ENCODE peak calls at places on chromosomes 4 and X, in four cellular contexts. C, D, L and Q are unnamed samples.

GRCh38 chr4:23455482-23455881 is 434.4 kb downstream of the PPARGC1A start:
- DNase-seq in C (no peak), D (no peak), L (no peak), Q (no peak)

GRCh38 chr4:84238247-84239090 is 260.6 kb downstream of the NKX6-1 start:
- DNase-seq in C (peak; percentile 17), D (peak; percentile 35), L (no peak), Q (peak; percentile 16)

GRCh38 chr4:177607111-177607573 is 164.9 kb upstream of the AGA start:
- DNase-seq in C (no peak), D (no peak), L (no peak), Q (no peak)

GRCh38 chr4:5635826-5636196 is 72.5 kb downstream of the EVC2 start:
- DNase-seq in C (peak; percentile 75), D (peak; percentile 77), L (no peak), Q (peak; percentile 37)

GRCh38 chrX:45372151-45372550 is 171.5 kb upstream of the DIPK2B start:
- DNase-seq in C (no peak), D (no peak), L (no peak), Q (no peak)

GRCh38 chrX:150694738-150695410 is 1.7 kb downstream of the MTMR1 start:
- DNase-seq in C (peak; percentile 24), D (no peak), L (no peak), Q (no peak)

GRCh38 chrX:72477787-72478186 is 94.9 kb downstream of the HDAC8 start:
- DNase-seq in C (peak; percentile 56), D (no peak), L (no peak), Q (no peak)

GRCh38 chr4:60992037-60992436 is 208.1 kb upstream of the ADGRL3 start:
- DNase-seq in C (no peak), D (peak; percentile 40), L (no peak), Q (no peak)

GRCh38 chrX:37371578-37371981 is 22.4 kb downstream of the PRRG1 start:
- DNase-seq in C (peak; percentile 55), D (no peak), L (no peak), Q (no peak)

GRCh38 chr4:3518941-3519340 is 13.3 kb downstream of the LRPAP1 start:
- DNase-seq in C (no peak), D (no peak), L (peak; percentile 39), Q (no peak)

GRCh38 chrX:40132751-40133150 is 35.0 kb upstream of the BCOR start:
- DNase-seq in C (peak; percentile 65), D (peak; percentile 88), L (peak; percentile 51), Q (no peak)

GRCh38 chr4:65791807-65792308 is 121.6 kb upstream of the EPHA5 start:
- DNase-seq in C (no peak), D (peak; percentile 33), L (no peak), Q (no peak)

GRCh38 chrX:48957477-48957826 is at the start of gene OTUD5:
- DNase-seq in C (peak; percentile 78), D (no peak), L (peak; percentile 80), Q (no peak)

GRCh38 chr4:47326067-47326466 is 137.4 kb downstream of the COMMD8 start:
- DNase-seq in C (no peak), D (no peak), L (no peak), Q (no peak)

GRCh38 chr4:61500883-61501282 is 300.8 kb downstream of the ADGRL3 start:
- DNase-seq in C (peak; percentile 24), D (peak; percentile 73), L (no peak), Q (no peak)

GRCh38 chr4:141036786-141037185 is 96.5 kb downstream of the RNF150 start:
- DNase-seq in C (no peak), D (peak; percentile 52), L (no peak), Q (no peak)

GRCh38 chr4:82705881-82706280 is 92.7 kb downstream of the SCD5 start:
- DNase-seq in C (no peak), D (peak; percentile 44), L (no peak), Q (peak; percentile 41)

GRCh38 chrX:12771445-12772069 is 19.7 kb upstream of the PRPS2 start:
- DNase-seq in C (peak; percentile 57), D (peak; percentile 69), L (peak; percentile 78), Q (no peak)

GRCh38 chrX:152138388-152138784 is at the start of gene MAGEA10:
- DNase-seq in C (no peak), D (no peak), L (no peak), Q (no peak)

GRCh38 chrX:38804481-38805293 is 3.4 kb downstream of the MID1IP1 start:
- DNase-seq in C (peak; percentile 51), D (peak; percentile 17), L (peak; percentile 54), Q (no peak)

GRCh38 chrX:54920610-54921426 is at the start of gene TRO:
- DNase-seq in C (peak; percentile 30), D (peak; percentile 35), L (no peak), Q (no peak)

GRCh38 chr4:132195181-132195580 is 953.9 kb upstream of the PCDH10 start:
- DNase-seq in C (peak; percentile 38), D (peak; percentile 54), L (no peak), Q (no peak)

GRCh38 chr4:2462218-2462991 is 6.5 kb upstream of the RNF4 start:
- DNase-seq in C (peak; percentile 91), D (peak; percentile 77), L (peak; percentile 76), Q (no peak)
- TF ChIP-seq CTCF in C (no peak), D (peak; percentile 21), L (peak; percentile 61), Q (no peak)

DNA sequence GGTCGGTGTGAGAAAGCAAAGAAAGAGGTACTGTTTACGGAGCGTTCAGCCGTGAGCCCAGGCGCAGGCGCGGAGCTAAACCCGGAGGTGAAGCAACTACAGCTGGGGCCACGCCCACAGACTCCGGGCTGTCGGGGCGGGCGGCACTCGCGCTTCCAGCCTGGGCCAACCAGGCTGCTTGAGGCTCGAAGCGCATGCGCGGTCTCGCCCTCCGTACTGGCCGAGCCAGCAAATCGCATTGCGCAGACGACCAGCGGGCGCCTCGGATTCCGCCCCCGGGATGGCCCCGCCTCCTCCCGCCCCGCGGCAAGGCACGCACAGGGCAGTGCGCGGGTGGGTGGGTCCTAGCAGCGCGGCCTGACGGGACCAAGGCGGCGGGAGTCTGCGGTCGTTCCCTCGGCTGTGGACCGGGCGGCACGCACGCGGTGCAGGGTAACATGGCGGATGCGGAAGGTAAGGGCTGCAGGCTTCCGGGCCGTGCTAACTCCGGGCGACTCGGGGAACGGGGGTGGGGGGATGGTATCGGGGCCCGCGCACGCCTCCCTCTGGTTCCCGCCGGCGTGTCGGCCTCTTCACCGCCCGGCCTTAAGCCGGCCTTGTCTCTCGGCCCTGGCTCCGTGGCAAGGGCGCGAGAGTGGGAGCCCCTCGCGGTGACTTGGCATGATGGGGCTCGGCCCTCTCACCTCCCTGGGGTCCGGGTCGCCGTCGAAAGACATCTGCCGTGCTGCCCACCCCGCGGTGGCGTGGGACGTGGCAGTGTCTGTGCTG is at the start of gene DKC1:
- DNase-seq in C (peak; percentile 97), D (peak; percentile 96), L (peak; percentile 98), Q (peak; percentile 77)
- TF ChIP-seq CTCF in C (no peak), D (peak; percentile 19), L (peak; percentile 27), Q (peak; percentile 27)

GRCh38 chr4:81467672-81467964 is 4.1 kb downstream of the RASGEF1B start:
- DNase-seq in C (no peak), D (no peak), L (no peak), Q (no peak)
- TF ChIP-seq CTCF in C (no peak), D (no peak), L (no peak), Q (no peak)

DNA sequence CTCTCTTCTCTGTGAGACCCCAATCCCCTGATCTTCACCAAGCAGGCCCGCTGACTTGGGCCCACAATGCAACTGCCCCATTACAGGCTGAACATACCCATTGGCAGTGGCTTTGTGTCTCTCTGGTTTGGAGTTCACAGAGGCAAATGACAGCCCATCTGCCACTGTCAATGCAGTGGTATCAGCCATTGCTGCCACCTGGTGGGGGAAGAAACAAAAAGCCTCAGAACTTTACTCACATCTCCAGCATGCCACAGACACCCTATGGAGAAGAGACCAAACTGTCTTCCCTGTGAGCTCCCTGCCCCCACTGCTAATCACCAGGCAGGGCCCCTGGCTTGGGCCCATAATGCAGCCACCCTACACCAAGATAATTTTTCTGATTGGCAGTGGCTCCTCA is 729.3 kb upstream of the ACTRT1 start:
- DNase-seq in C (no peak), D (peak; percentile 18), L (no peak), Q (no peak)
- TF ChIP-seq CTCF in C (no peak), D (peak; percentile 46), L (no peak), Q (no peak)

GRCh38 chrX:16212436-16212835 is 45.2 kb downstream of the MAGEB17 start:
- DNase-seq in C (peak; percentile 58), D (peak; percentile 40), L (no peak), Q (no peak)
- TF ChIP-seq CTCF in C (peak; percentile 16), D (peak; percentile 59), L (no peak), Q (peak; percentile 29)

GRCh38 chr4:7464259-7464655 is 29.5 kb upstream of the PSAPL1 start:
- DNase-seq in C (no peak), D (no peak), L (no peak), Q (no peak)

GRCh38 chr4:7460591-7460990 is 25.9 kb upstream of the PSAPL1 start:
- DNase-seq in C (no peak), D (peak; percentile 32), L (no peak), Q (no peak)

GRCh38 chr4:7461171-7461570 is 26.4 kb upstream of the PSAPL1 start:
- DNase-seq in C (no peak), D (no peak), L (no peak), Q (no peak)

GRCh38 chr4:7463584-7464258 is 29.0 kb upstream of the PSAPL1 start:
- DNase-seq in C (no peak), D (no peak), L (no peak), Q (no peak)

DNA sequence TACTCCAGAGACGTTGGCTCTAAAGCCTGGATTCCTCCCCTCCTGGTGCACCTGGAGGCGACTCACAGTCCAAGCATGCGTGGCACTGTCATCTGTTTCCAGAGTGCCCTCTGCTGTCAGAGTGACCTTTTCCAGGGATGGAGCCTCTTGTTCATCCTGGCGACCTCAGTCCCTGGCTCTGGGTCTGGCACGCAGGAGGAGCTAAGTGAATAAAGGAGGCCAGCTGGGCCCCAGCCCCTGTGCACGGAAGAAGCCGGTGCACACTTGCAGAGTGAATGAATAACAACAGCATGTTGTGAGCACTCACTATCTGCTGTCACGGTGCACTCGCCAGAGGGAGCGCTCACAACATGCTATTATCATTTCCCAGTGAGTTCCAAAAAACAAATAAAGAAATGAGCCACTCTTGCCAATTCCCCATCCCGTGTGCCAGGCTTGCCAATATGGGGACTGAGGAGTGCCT is 27.8 kb upstream of the PSAPL1 start:
- DNase-seq in C (peak; percentile 18), D (peak; percentile 23), L (no peak), Q (no peak)
- TF ChIP-seq CTCF in C (peak; percentile 29), D (peak; percentile 37), L (no peak), Q (peak; percentile 40)

GRCh38 chr4:10017037-10017893 is 4.0 kb downstream of the SLC2A9 start:
- DNase-seq in C (no peak), D (no peak), L (no peak), Q (no peak)
- TF ChIP-seq CTCF in C (no peak), D (no peak), L (no peak), Q (no peak)